ENCODE peak calls at places on chromosomes 5 and 9, in nine cellular contexts. One of them, this sample, is unnamed.

GRCh38 chr5:31798168-31798567 is 159.2 kb downstream of the PDZD2 start:
- DNase-seq in HTR-8/SVneo: no peak
- DNase-seq in iPS-NIHi11: no peak
- DNase-seq in NCI-H1105 treated with DMSO at 0.1 percent for 48 hours: no peak
- DNase-seq in A549: no peak
- DNase-seq in GM19239: no peak
- DNase-seq in ELF-1: no peak
- DNase-seq in fibroblast of villous mesenchyme: no peak
- DNase-seq in Panc1: no peak
- DNase-seq in this sample: no peak

GRCh38 chr5:67998709-67999251 is 216.8 kb upstream of the PIK3R1 start:
- DNase-seq in ELF-1: no peak
- DNase-seq in fibroblast of villous mesenchyme: no peak
- DNase-seq in NCI-H1105 treated with DMSO at 0.1 percent for 48 hours: no peak
- DNase-seq in iPS-NIHi11: no peak
- DNase-seq in HTR-8/SVneo: peak; percentile 32
- DNase-seq in Panc1: peak; percentile 15
- DNase-seq in GM19239: no peak
- DNase-seq in A549: peak; percentile 32
- DNase-seq in this sample: no peak

GRCh38 chr5:141476132-141476909 is 555 bp downstream of the PCDHGC3 start:
- DNase-seq in HTR-8/SVneo: peak; percentile 60
- DNase-seq in NCI-H1105 treated with DMSO at 0.1 percent for 48 hours: peak; percentile 26
- DNase-seq in GM19239: no peak
- DNase-seq in Panc1: peak; percentile 18
- DNase-seq in fibroblast of villous mesenchyme: peak; percentile 84
- DNase-seq in A549: peak; percentile 16
- DNase-seq in ELF-1: peak; percentile 65
- DNase-seq in iPS-NIHi11: peak; percentile 38
- DNase-seq in this sample: peak; percentile 56

GRCh38 chr5:150112211-150113046 is 26.1 kb upstream of the CSF1R start:
- DNase-seq in A549: peak; percentile 13
- DNase-seq in fibroblast of villous mesenchyme: peak; percentile 96
- DNase-seq in HTR-8/SVneo: peak; percentile 54
- DNase-seq in ELF-1: peak; percentile 83
- DNase-seq in GM19239: no peak
- DNase-seq in NCI-H1105 treated with DMSO at 0.1 percent for 48 hours: no peak
- DNase-seq in iPS-NIHi11: peak; percentile 2
- DNase-seq in Panc1: no peak
- DNase-seq in this sample: peak; percentile 87

GRCh38 chr5:11372191-11372590 is 532.1 kb downstream of the CTNND2 start:
- DNase-seq in A549: no peak
- DNase-seq in HTR-8/SVneo: no peak
- DNase-seq in GM19239: no peak
- DNase-seq in ELF-1: no peak
- DNase-seq in iPS-NIHi11: no peak
- DNase-seq in Panc1: no peak
- DNase-seq in NCI-H1105 treated with DMSO at 0.1 percent for 48 hours: no peak
- DNase-seq in fibroblast of villous mesenchyme: no peak
- DNase-seq in this sample: no peak

GRCh38 chr5:140130949-140131733 is 5.4 kb downstream of the IGIP start:
- DNase-seq in ELF-1: no peak
- DNase-seq in HTR-8/SVneo: no peak
- DNase-seq in Panc1: no peak
- DNase-seq in iPS-NIHi11: no peak
- DNase-seq in NCI-H1105 treated with DMSO at 0.1 percent for 48 hours: no peak
- DNase-seq in A549: no peak
- DNase-seq in fibroblast of villous mesenchyme: no peak
- DNase-seq in GM19239: no peak
- DNase-seq in this sample: no peak

GRCh38 chr9:35728041-35728971 is 3.7 kb downstream of the TLN1 start:
- DNase-seq in iPS-NIHi11: peak; percentile 68
- DNase-seq in fibroblast of villous mesenchyme: peak; percentile 88
- DNase-seq in HTR-8/SVneo: peak; percentile 53
- DNase-seq in ELF-1: peak; percentile 82
- DNase-seq in A549: peak; percentile 60
- DNase-seq in NCI-H1105 treated with DMSO at 0.1 percent for 48 hours: no peak
- DNase-seq in Panc1: no peak
- DNase-seq in GM19239: no peak
- DNase-seq in this sample: peak; percentile 65

GRCh38 chr9:109950710-109951443 is 170.9 kb downstream of the PALM2AKAP2 start:
- DNase-seq in iPS-NIHi11: no peak
- DNase-seq in A549: no peak
- DNase-seq in NCI-H1105 treated with DMSO at 0.1 percent for 48 hours: no peak
- DNase-seq in HTR-8/SVneo: no peak
- DNase-seq in GM19239: no peak
- DNase-seq in fibroblast of villous mesenchyme: no peak
- DNase-seq in ELF-1: no peak
- DNase-seq in Panc1: no peak
- DNase-seq in this sample: no peak

GRCh38 chr9:89668216-89668867 is 63.5 kb downstream of the GADD45G start:
- DNase-seq in NCI-H1105 treated with DMSO at 0.1 percent for 48 hours: peak; percentile 48
- DNase-seq in Panc1: no peak
- DNase-seq in A549: no peak
- DNase-seq in GM19239: no peak
- DNase-seq in HTR-8/SVneo: no peak
- DNase-seq in ELF-1: no peak
- DNase-seq in fibroblast of villous mesenchyme: no peak
- DNase-seq in iPS-NIHi11: no peak
- DNase-seq in this sample: no peak

GRCh38 chr9:132008184-132008781 is 71.4 kb downstream of the MED27 start:
- DNase-seq in NCI-H1105 treated with DMSO at 0.1 percent for 48 hours: no peak
- DNase-seq in A549: peak; percentile 82
- DNase-seq in ELF-1: no peak
- DNase-seq in Panc1: no peak
- DNase-seq in iPS-NIHi11: no peak
- DNase-seq in fibroblast of villous mesenchyme: peak; percentile 17
- DNase-seq in GM19239: no peak
- DNase-seq in HTR-8/SVneo: peak; percentile 18
- DNase-seq in this sample: no peak

GRCh38 chr9:115234094-115234493 is 116.1 kb upstream of the TNC start:
- DNase-seq in HTR-8/SVneo: peak; percentile 54
- DNase-seq in A549: peak; percentile 68
- DNase-seq in NCI-H1105 treated with DMSO at 0.1 percent for 48 hours: no peak
- DNase-seq in Panc1: no peak
- DNase-seq in GM19239: no peak
- DNase-seq in ELF-1: peak; percentile 14
- DNase-seq in fibroblast of villous mesenchyme: peak; percentile 86
- DNase-seq in iPS-NIHi11: no peak
- DNase-seq in this sample: peak; percentile 74

GRCh38 chr9:69442486-69442885 is 117.5 kb downstream of the ENTREP1 start:
- DNase-seq in fibroblast of villous mesenchyme: no peak
- DNase-seq in HTR-8/SVneo: no peak
- DNase-seq in NCI-H1105 treated with DMSO at 0.1 percent for 48 hours: no peak
- DNase-seq in ELF-1: no peak
- DNase-seq in A549: no peak
- DNase-seq in Panc1: no peak
- DNase-seq in iPS-NIHi11: no peak
- DNase-seq in GM19239: no peak
- DNase-seq in this sample: no peak

GRCh38 chr5:91150189-91150588 is 232.9 kb downstream of the ARRDC3 start:
- DNase-seq in Panc1: no peak
- DNase-seq in GM19239: no peak
- DNase-seq in iPS-NIHi11: no peak
- DNase-seq in fibroblast of villous mesenchyme: no peak
- DNase-seq in A549: peak; percentile 32
- DNase-seq in HTR-8/SVneo: no peak
- DNase-seq in NCI-H1105 treated with DMSO at 0.1 percent for 48 hours: no peak
- DNase-seq in ELF-1: no peak
- DNase-seq in this sample: no peak

GRCh38 chr5:1374680-1375055 is 29.8 kb upstream of the CLPTM1L start:
- DNase-seq in HTR-8/SVneo: no peak
- DNase-seq in iPS-NIHi11: no peak
- DNase-seq in Panc1: no peak
- DNase-seq in GM19239: no peak
- DNase-seq in fibroblast of villous mesenchyme: no peak
- DNase-seq in ELF-1: no peak
- DNase-seq in NCI-H1105 treated with DMSO at 0.1 percent for 48 hours: no peak
- DNase-seq in A549: no peak
- DNase-seq in this sample: no peak

GRCh38 chr9:120336021-120336752 is 243.8 kb downstream of the CDK5RAP2 start:
- DNase-seq in HTR-8/SVneo: no peak
- DNase-seq in GM19239: no peak
- DNase-seq in NCI-H1105 treated with DMSO at 0.1 percent for 48 hours: peak; percentile 49
- DNase-seq in fibroblast of villous mesenchyme: no peak
- DNase-seq in ELF-1: no peak
- DNase-seq in iPS-NIHi11: no peak
- DNase-seq in Panc1: no peak
- DNase-seq in A549: no peak
- DNase-seq in this sample: no peak

GRCh38 chr9:134193912-134194535 is 29.7 kb upstream of the RNU6ATAC start:
- DNase-seq in A549: no peak
- DNase-seq in ELF-1: no peak
- DNase-seq in Panc1: no peak
- DNase-seq in GM19239: no peak
- DNase-seq in NCI-H1105 treated with DMSO at 0.1 percent for 48 hours: no peak
- DNase-seq in iPS-NIHi11: no peak
- DNase-seq in fibroblast of villous mesenchyme: no peak
- DNase-seq in HTR-8/SVneo: no peak
- DNase-seq in this sample: no peak